ENCODE peak calls at places on chromosomes 11 and 22, in seven cellular contexts. X, T, W, L, J, H and M are unnamed samples.

GRCh38 chr22:49305215-49305965 is 522.3 kb downstream of the BRD1 start:
- DNase-seq in X (peak), T (peak), W (no peak), L (peak), J (peak), H (peak), M (peak)

GRCh38 chr11:114279778-114280532 is 16.2 kb upstream of the NNMT start:
- DNase-seq in X (no peak), T (no peak), W (peak), L (no peak), J (no peak), H (no peak), M (no peak)

GRCh38 chr22:36948273-36949055 is 35.0 kb downstream of the CSF2RB start:
- DNase-seq in X (no peak), T (no peak), W (no peak), L (no peak), J (no peak), H (no peak), M (no peak)

GRCh38 chr11:9138612-9139579 is 47.5 kb upstream of the SCUBE2 start:
- DNase-seq in X (peak), T (peak), W (peak), L (peak), J (peak), H (no peak), M (no peak)

GRCh38 chr11:35334385-35335090 is 84.8 kb downstream of the SLC1A2 start:
- DNase-seq in X (no peak), T (no peak), W (no peak), L (no peak), J (no peak), H (no peak), M (no peak)

GRCh38 chr22:38754247-38755154 is 1.3 kb downstream of the SUN2 start:
- DNase-seq in X (no peak), T (peak), W (peak), L (peak), J (no peak), H (peak), M (no peak)

GRCh38 chr11:84993386-84993785 is 633.8 kb downstream of the DLG2 start:
- DNase-seq in X (peak), T (no peak), W (no peak), L (no peak), J (no peak), H (no peak), M (no peak)

GRCh38 chr11:48193876-48194275 is 22.7 kb upstream of the OR4B1 start:
- DNase-seq in X (no peak), T (no peak), W (peak), L (no peak), J (no peak), H (no peak), M (no peak)

GRCh38 chr11:66317766-66318575 is 1.1 kb upstream of the CD248 start:
- DNase-seq in X (no peak), T (peak), W (peak), L (no peak), J (no peak), H (peak), M (peak)

GRCh38 chr11:73784080-73784634 is 3.5 kb upstream of the MRPL48 start:
- DNase-seq in X (peak), T (no peak), W (peak), L (no peak), J (no peak), H (no peak), M (no peak)

GRCh38 chr11:13550761-13551160 is 55.0 kb upstream of the PTH start:
- DNase-seq in X (no peak), T (no peak), W (no peak), L (no peak), J (no peak), H (no peak), M (no peak)

GRCh38 chr11:64571410-64572091 is 19.5 kb upstream of the SLC22A12 start:
- DNase-seq in X (no peak), T (no peak), W (no peak), L (no peak), J (no peak), H (no peak), M (no peak)

GRCh38 chr22:42299586-42300285 is 29.3 kb upstream of the TCF20 start:
- DNase-seq in X (no peak), T (peak), W (no peak), L (no peak), J (no peak), H (peak), M (no peak)

GRCh38 chr11:15773024-15773423 is 583.3 kb downstream of the SOX6 start:
- DNase-seq in X (no peak), T (no peak), W (no peak), L (no peak), J (no peak), H (no peak), M (no peak)

GRCh38 chr22:35330258-35330861 is 30.7 kb downstream of the TOM1 start:
- DNase-seq in X (no peak), T (peak), W (peak), L (no peak), J (no peak), H (peak), M (no peak)

GRCh38 chr11:33040127-33040861 is 922 bp downstream of the TCP11L1 start:
- DNase-seq in X (no peak), T (no peak), W (peak), L (no peak), J (peak), H (no peak), M (no peak)

GRCh38 chr22:47623056-47623739 is 860.7 kb downstream of the TBC1D22A start:
- DNase-seq in X (no peak), T (no peak), W (no peak), L (no peak), J (no peak), H (no peak), M (no peak)

GRCh38 chr11:65298131-65298535 is 16.5 kb upstream of the CDC42EP2 start:
- DNase-seq in X (no peak), T (peak), W (peak), L (no peak), J (no peak), H (peak), M (no peak)

GRCh38 chr22:37343863-37344734 is 61.8 kb downstream of the CYTH4 start:
- DNase-seq in X (no peak), T (no peak), W (no peak), L (no peak), J (no peak), H (no peak), M (no peak)

GRCh38 chr22:37491559-37492427 is 5.6 kb upstream of the MFNG start:
- DNase-seq in X (no peak), T (no peak), W (no peak), L (no peak), J (no peak), H (no peak), M (no peak)

GRCh38 chr11:34567733-34568132 is 53.2 kb upstream of the EHF start:
- DNase-seq in X (no peak), T (no peak), W (no peak), L (no peak), J (no peak), H (no peak), M (no peak)

GRCh38 chr22:46846832-46847355 is 84.4 kb downstream of the TBC1D22A start:
- DNase-seq in X (no peak), T (no peak), W (no peak), L (no peak), J (no peak), H (no peak), M (no peak)

GRCh38 chr11:40819230-40819629 is 640.2 kb downstream of the LRRC4C start:
- DNase-seq in X (no peak), T (no peak), W (no peak), L (no peak), J (no peak), H (no peak), M (no peak)

GRCh38 chr11:70423523-70424505 is 25.5 kb downstream of the CTTN start:
- DNase-seq in X (no peak), T (no peak), W (peak), L (no peak), J (no peak), H (no peak), M (no peak)

GRCh38 chr22:29040385-29041275 is 21.0 kb downstream of the C22orf31 start:
- DNase-seq in X (peak), T (peak), W (peak), L (peak), J (no peak), H (no peak), M (peak)

GRCh38 chr22:23563111-23563510 is 17.0 kb downstream of the IGLL1 start:
- DNase-seq in X (no peak), T (no peak), W (no peak), L (no peak), J (no peak), H (no peak), M (no peak)

GRCh38 chr11:29119691-29120328 is 897.0 kb downstream of the KCNA4 start:
- DNase-seq in X (no peak), T (no peak), W (peak), L (no peak), J (peak), H (no peak), M (no peak)

GRCh38 chr11:73752216-73752867 is 8.5 kb downstream of the RAB6A start:
- DNase-seq in X (no peak), T (no peak), W (no peak), L (no peak), J (no peak), H (no peak), M (no peak)

GRCh38 chr11:77299528-77299993 is 1.9 kb downstream of the GDPD4 start:
- DNase-seq in X (peak), T (no peak), W (peak), L (no peak), J (peak), H (no peak), M (no peak)

GRCh38 chr22:37184380-37184755 is 3.7 kb downstream of the C1QTNF6 start:
- DNase-seq in X (no peak), T (no peak), W (no peak), L (no peak), J (no peak), H (peak), M (no peak)

GRCh38 chr11:87281496-87281895 is 243.8 kb downstream of the TMEM135 start:
- DNase-seq in X (no peak), T (peak), W (peak), L (no peak), J (no peak), H (no peak), M (no peak)

GRCh38 chr11:35725880-35726279 is 63.3 kb downstream of the TRIM44 start:
- DNase-seq in X (peak), T (peak), W (peak), L (no peak), J (no peak), H (no peak), M (no peak)

GRCh38 chr22:46107089-46107664 is 43.1 kb upstream of the PPARA start:
- DNase-seq in X (no peak), T (no peak), W (no peak), L (peak), J (no peak), H (no peak), M (peak)

GRCh38 chr11:47005441-47005840 is 68.9 kb downstream of the CSTPP1 start:
- DNase-seq in X (no peak), T (no peak), W (no peak), L (no peak), J (no peak), H (no peak), M (no peak)

GRCh38 chr11:126061707-126062678 is 673 bp downstream of the CDON start:
- DNase-seq in X (peak), T (peak), W (peak), L (peak), J (peak), H (peak), M (peak)

GRCh38 chr22:26956346-26956745 is 299.0 kb downstream of the MIAT start:
- DNase-seq in X (no peak), T (no peak), W (no peak), L (no peak), J (no peak), H (no peak), M (no peak)

GRCh38 chr22:21841422-21841821 is 26.0 kb downstream of the MAPK1 start:
- DNase-seq in X (no peak), T (no peak), W (no peak), L (no peak), J (no peak), H (no peak), M (no peak)

GRCh38 chr22:21842946-21843345 is 24.5 kb downstream of the MAPK1 start:
- DNase-seq in X (no peak), T (no peak), W (no peak), L (no peak), J (no peak), H (no peak), M (no peak)

GRCh38 chr22:21837184-21837979 is 30.1 kb downstream of the MAPK1 start:
- DNase-seq in X (peak), T (peak), W (peak), L (no peak), J (peak), H (no peak), M (no peak)

GRCh38 chr22:21840236-21840823 is 27.1 kb downstream of the MAPK1 start:
- DNase-seq in X (no peak), T (no peak), W (no peak), L (no peak), J (no peak), H (no peak), M (no peak)

GRCh38 chr22:21839765-21840140 is 27.7 kb downstream of the MAPK1 start:
- DNase-seq in X (no peak), T (no peak), W (no peak), L (no peak), J (no peak), H (no peak), M (no peak)
- H3K27ac ChIP-seq in X (no peak), T (no peak), W (no peak), L (no peak), J (no peak), H (no peak), M (no peak)

GRCh38 chr11:241634-242033 is 4.9 kb downstream of the PSMD13 start:
- DNase-seq in X (no peak), T (no peak), W (no peak), L (no peak), J (no peak), H (no peak), M (no peak)
- H3K27ac ChIP-seq in X (no peak), T (peak), W (no peak), L (peak), J (no peak), H (peak), M (no peak)

GRCh38 chr11:61498767-61499341 is 9.7 kb upstream of the LRRC10B start:
- DNase-seq in X (no peak), T (no peak), W (no peak), L (no peak), J (no peak), H (no peak), M (no peak)
- H3K27ac ChIP-seq in X (no peak), T (no peak), W (no peak), L (no peak), J (no peak), H (no peak), M (peak)

GRCh38 chr11:12050911-12051667 is 42.7 kb upstream of the DKK3 start:
- DNase-seq in X (no peak), T (no peak), W (no peak), L (no peak), J (no peak), H (no peak), M (no peak)
- H3K27ac ChIP-seq in X (no peak), T (no peak), W (no peak), L (peak), J (peak), H (no peak), M (no peak)

GRCh38 chr11:102831128-102831708 is 12.2 kb downstream of the MMP3 start:
- DNase-seq in X (no peak), T (no peak), W (peak), L (no peak), J (no peak), H (no peak), M (no peak)

GRCh38 chr11:102831709-102832492 is 11.5 kb downstream of the MMP3 start:
- DNase-seq in X (no peak), T (no peak), W (no peak), L (no peak), J (no peak), H (no peak), M (no peak)

GRCh38 chr11:102832612-102833011 is 10.8 kb downstream of the MMP3 start:
- DNase-seq in X (no peak), T (no peak), W (no peak), L (no peak), J (no peak), H (no peak), M (no peak)

GRCh38 chr11:102830328-102830727 is 13.1 kb downstream of the MMP3 start:
- DNase-seq in X (no peak), T (no peak), W (peak), L (no peak), J (no peak), H (no peak), M (no peak)

DNA sequence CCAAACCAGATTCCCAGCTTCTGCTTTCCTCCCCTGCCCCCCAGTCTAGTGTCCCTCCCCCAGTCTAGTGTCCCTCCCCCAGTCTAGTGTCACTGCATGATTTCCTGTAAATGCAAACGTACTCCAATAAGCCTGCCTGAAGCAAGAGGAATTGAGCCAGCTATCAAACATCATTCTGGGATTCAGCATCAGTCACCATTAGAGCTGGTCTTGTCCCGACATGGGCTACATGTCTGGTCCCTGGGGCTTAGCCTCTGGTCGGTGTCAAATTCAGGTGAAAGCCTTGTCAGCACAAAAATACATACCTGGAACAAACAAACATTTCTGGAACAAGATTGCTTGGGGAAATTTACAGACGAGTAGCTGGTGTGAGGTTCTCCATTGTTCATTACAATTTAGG is 13.7 kb downstream of the MMP3 start:
- DNase-seq in X (no peak), T (no peak), W (no peak), L (no peak), J (no peak), H (no peak), M (no peak)
- H3K27ac ChIP-seq in X (no peak), T (no peak), W (no peak), L (no peak), J (no peak), H (no peak), M (no peak)

GRCh38 chr11:116400081-116400480 is 372.7 kb downstream of the BUD13 start:
- DNase-seq in X (no peak), T (no peak), W (no peak), L (no peak), J (no peak), H (no peak), M (no peak)
- H3K27ac ChIP-seq in X (no peak), T (no peak), W (no peak), L (no peak), J (no peak), H (no peak), M (no peak)

GRCh38 chr11:10778217-10778970 is 27.3 kb downstream of the CTR9 start:
- DNase-seq in X (no peak), T (peak), W (peak), L (no peak), J (no peak), H (peak), M (no peak)

GRCh38 chr11:10780040-10780439 is 28.7 kb downstream of the EIF4G2 start:
- DNase-seq in X (no peak), T (no peak), W (no peak), L (no peak), J (no peak), H (no peak), M (no peak)

GRCh38 chr11:10777393-10777793 is 26.3 kb downstream of the CTR9 start:
- DNase-seq in X (no peak), T (no peak), W (no peak), L (no peak), J (no peak), H (no peak), M (no peak)

GRCh38 chr11:10779086-10779485 is 28.0 kb downstream of the CTR9 start:
- DNase-seq in X (no peak), T (no peak), W (no peak), L (no peak), J (no peak), H (no peak), M (no peak)

DNA sequence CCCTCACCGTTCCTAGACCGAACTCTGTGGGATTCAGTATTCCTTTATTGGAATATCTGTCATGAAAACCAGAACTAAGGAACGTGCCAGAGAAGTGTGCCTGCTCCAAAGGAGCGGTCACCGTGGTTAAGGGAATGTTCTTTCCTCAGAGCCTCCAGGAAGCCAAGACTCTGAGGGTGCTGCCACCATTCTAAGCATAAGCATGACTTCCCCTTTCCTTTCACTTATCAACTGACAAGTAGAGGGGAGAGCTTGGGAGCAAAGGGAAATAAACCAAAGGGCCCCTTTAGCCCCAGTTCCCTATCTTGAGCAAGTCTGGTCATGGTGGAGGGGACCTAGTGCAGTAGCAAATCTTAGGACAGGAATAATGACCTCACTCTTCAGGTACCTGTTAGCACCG is 26.8 kb downstream of the CTR9 start:
- DNase-seq in X (no peak), T (no peak), W (peak), L (no peak), J (no peak), H (no peak), M (no peak)
- H3K27ac ChIP-seq in X (no peak), T (peak), W (peak), L (peak), J (no peak), H (peak), M (no peak)

GRCh38 chr11:44961894-44962293 is 11.2 kb upstream of the TP53I11 start:
- DNase-seq in X (no peak), T (no peak), W (no peak), L (no peak), J (no peak), H (no peak), M (no peak)

GRCh38 chr11:44963948-44964347 is 13.3 kb upstream of the TP53I11 start:
- DNase-seq in X (no peak), T (no peak), W (no peak), L (no peak), J (no peak), H (no peak), M (no peak)

GRCh38 chr11:44963071-44963575 is 12.4 kb upstream of the TP53I11 start:
- DNase-seq in X (no peak), T (no peak), W (no peak), L (no peak), J (no peak), H (no peak), M (no peak)

GRCh38 chr11:44962464-44962863 is 11.8 kb upstream of the TP53I11 start:
- DNase-seq in X (no peak), T (no peak), W (no peak), L (no peak), J (no peak), H (no peak), M (no peak)

DNA sequence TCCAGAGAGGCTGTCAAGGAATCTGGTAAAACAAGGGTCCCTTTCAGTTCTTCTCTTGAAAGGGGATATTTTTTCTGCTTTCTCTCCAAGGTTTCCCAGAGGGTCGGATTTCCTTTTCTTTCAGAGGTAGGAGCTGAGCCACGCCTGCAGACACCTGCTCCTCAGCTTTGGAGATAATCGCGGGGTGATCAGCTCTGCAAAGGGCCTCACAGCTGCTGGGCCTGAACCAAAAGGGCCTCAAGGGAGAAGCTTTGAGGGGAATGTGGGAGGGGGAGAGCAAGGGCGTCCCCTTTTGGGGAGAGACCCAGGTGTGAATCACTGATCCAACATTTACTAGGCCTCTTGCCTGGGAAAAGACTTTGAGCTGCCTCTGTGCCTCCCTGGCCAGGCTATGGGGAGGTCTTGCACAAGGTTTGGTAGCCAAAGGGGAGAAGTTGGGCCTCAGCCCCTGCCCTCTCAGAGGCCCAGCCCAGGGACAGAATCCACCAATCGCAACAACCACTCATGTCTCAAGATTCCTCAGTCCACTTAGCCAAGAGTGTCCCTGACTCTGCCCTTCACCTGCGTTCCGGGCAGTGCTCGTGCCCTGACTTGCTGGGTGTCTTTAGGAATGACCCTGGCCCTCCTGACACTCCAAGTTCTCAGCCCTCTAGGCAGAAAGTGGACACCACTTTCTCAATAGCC is 14.0 kb upstream of the TP53I11 start:
- DNase-seq in X (no peak), T (no peak), W (no peak), L (no peak), J (no peak), H (no peak), M (no peak)
- H3K27ac ChIP-seq in X (no peak), T (no peak), W (no peak), L (no peak), J (no peak), H (no peak), M (no peak)